ENCODE peak calls at places on chromosomes 12 and 14, in four cellular contexts. U is MM.1S, M is mucosa of descending colon, O is pancreas. V is an unnamed sample.

GRCh38 chr12:111404362-111405148 is 1.2 kb upstream of the SH2B3 start:
- DNase-seq in U (no peak), O (no peak), M (peak; percentile 55), V (peak; percentile 34)

GRCh38 chr12:112252184-112252583 is 126.8 kb downstream of the TRAFD1 start:
- DNase-seq in U (no peak), O (no peak), M (no peak), V (no peak)

GRCh38 chr14:50631408-50631821 is 36.7 kb downstream of the SAV1 start:
- DNase-seq in M (no peak), U (no peak), O (no peak), V (no peak)

GRCh38 chr14:96511667-96512066 is 9.5 kb downstream of the PAPOLA start:
- DNase-seq in U (no peak), M (no peak), O (no peak), V (no peak)

GRCh38 chr12:6229823-6230222 is 29.6 kb downstream of the CD9 start:
- DNase-seq in O (no peak), M (peak; percentile 74), U (no peak), V (no peak)

GRCh38 chr12:1907652-1908611 is 10.5 kb downstream of the CACNA2D4 start:
- DNase-seq in U (no peak), M (peak; percentile 74), O (peak; percentile 68), V (no peak)

GRCh38 chr12:65911321-65911720 is 87.0 kb downstream of the HMGA2 start:
- DNase-seq in O (no peak), U (no peak), M (peak; percentile 93), V (no peak)

GRCh38 chr12:58639323-58639934 is 280.9 kb downstream of the LRIG3 start:
- DNase-seq in O (no peak), M (no peak), U (no peak), V (no peak)

GRCh38 chr12:11823043-11823442 is 173.6 kb downstream of the ETV6 start:
- DNase-seq in U (no peak), M (no peak), O (no peak), V (no peak)

GRCh38 chr14:45034730-45035129 is 49.2 kb upstream of the PRPF39 start:
- DNase-seq in M (no peak), U (no peak), O (no peak), V (no peak)

GRCh38 chr14:55799523-55800095 is 219.6 kb downstream of the KTN1 start:
- DNase-seq in U (no peak), M (no peak), O (no peak), V (no peak)

GRCh38 chr14:96125536-96125935 is 79.1 kb upstream of the BDKRB2 start:
- DNase-seq in U (no peak), M (peak; percentile 23), O (no peak), V (no peak)

GRCh38 chr14:33567736-33568124 is 383.1 kb downstream of the EGLN3 start:
- DNase-seq in O (no peak), M (no peak), U (no peak), V (no peak)

GRCh38 chr12:68610435-68611093 is at the start of gene RAP1B:
- DNase-seq in O (peak; percentile 94), M (peak; percentile 90), U (peak; percentile 95), V (peak; percentile 86)

GRCh38 chr12:5487076-5487475 is 55.2 kb downstream of the NTF3 start:
- DNase-seq in O (no peak), M (no peak), U (no peak), V (no peak)

GRCh38 chr14:94342334-94342934 is 19.3 kb upstream of the SERPINA6 start:
- DNase-seq in O (peak; percentile 66), U (no peak), M (peak; percentile 98), V (no peak)

GRCh38 chr14:99174081-99174851 is 97.7 kb downstream of the BCL11B start:
- DNase-seq in U (no peak), O (no peak), M (no peak), V (no peak)

GRCh38 chr12:107551434-107551833 is 134.2 kb upstream of the PWP1 start:
- DNase-seq in O (no peak), U (no peak), M (no peak), V (no peak)

GRCh38 chr12:125455556-125455955 is 390.3 kb downstream of the AACS start:
- DNase-seq in O (no peak), M (no peak), U (no peak), V (no peak)

GRCh38 chr12:85281947-85282312 is 1.9 kb downstream of the ALX1 start:
- DNase-seq in O (no peak), U (no peak), M (no peak), V (no peak)
- H3K4me3 ChIP-seq in O (no peak overlapping the region), U (no peak overlapping the region), M (no peak overlapping the region), V (no peak overlapping the region)

GRCh38 chr12:21774358-21775129 is at the start of gene KCNJ8:
- DNase-seq in M (peak; percentile 19), O (peak; percentile 89), U (peak; percentile 16), V (no peak)
- H3K4me3 ChIP-seq in M (no peak within 1 kb of the TSS), O (peak within 1 kb of the TSS; percentile 33), U (peak within 1 kb of the TSS; percentile 43), V (no peak within 1 kb of the TSS)

DNA sequence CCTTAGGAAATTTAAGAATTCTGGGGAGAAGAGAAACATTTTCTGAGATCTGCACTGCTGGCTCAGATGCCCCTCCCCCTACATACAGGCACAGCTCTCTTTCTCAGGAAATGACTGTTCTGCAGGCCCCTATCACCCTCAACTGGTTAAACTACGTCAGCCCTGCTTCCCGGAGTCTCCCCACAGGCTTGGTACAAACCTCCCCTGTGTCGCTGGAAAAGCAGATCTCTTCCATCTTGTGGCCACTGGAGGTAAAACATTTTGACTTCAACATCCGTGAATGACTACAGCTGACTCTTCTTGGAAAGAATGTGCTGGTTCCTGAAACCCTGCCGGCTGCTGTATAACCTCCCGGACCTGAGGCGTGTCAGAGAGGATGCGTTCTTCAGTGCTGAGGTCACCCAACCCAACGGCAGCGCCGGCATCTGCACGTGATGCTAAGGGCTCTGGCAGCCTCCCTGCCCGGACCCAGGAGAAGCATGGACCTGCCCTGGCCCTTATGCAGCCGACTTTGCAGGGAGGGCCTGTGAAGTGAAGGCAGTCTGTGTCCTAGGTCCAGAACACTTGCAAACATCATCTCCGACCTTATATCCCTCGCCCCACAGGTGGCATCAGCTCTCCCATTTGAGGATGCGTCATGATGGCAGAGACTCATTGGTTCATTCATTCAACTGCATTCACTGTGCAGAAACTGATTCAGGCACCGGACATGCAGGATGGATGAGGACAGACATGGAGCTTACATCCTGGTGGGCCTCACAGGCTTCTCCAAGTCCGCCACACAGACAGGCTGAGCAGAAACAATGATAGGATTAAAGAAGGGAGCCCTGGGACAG is 129.2 kb downstream of the GCH1 start:
- DNase-seq in O (peak; percentile 70), M (peak; percentile 74), U (peak; percentile 48), V (peak; percentile 83)
- H3K4me3 ChIP-seq in O (no peak overlapping the region), M (no peak overlapping the region), U (peak overlapping the region; percentile 36), V (peak overlapping the region; percentile 9)

GRCh38 chr14:68297871-68298468 is 478.4 kb downstream of the RAD51B start:
- DNase-seq in O (no peak), U (no peak), M (no peak), V (no peak)
- H3K4me3 ChIP-seq in O (no peak overlapping the region), U (no peak overlapping the region), M (no peak overlapping the region), V (no peak overlapping the region)

GRCh38 chr12:64634508-64635092 is 24.3 kb downstream of the RASSF3 start:
- DNase-seq in O (no peak), U (no peak), M (no peak), V (no peak)
- H3K4me3 ChIP-seq in O (no peak overlapping the region), U (no peak overlapping the region), M (no peak overlapping the region), V (no peak overlapping the region)

GRCh38 chr12:113473942-113474341 is 2.3 kb upstream of the LHX5 start:
- DNase-seq in U (no peak), O (no peak), M (no peak), V (no peak)
- H3K4me3 ChIP-seq in U (peak overlapping the region; percentile 17), O (no peak overlapping the region), M (no peak overlapping the region), V (no peak overlapping the region)

DNA sequence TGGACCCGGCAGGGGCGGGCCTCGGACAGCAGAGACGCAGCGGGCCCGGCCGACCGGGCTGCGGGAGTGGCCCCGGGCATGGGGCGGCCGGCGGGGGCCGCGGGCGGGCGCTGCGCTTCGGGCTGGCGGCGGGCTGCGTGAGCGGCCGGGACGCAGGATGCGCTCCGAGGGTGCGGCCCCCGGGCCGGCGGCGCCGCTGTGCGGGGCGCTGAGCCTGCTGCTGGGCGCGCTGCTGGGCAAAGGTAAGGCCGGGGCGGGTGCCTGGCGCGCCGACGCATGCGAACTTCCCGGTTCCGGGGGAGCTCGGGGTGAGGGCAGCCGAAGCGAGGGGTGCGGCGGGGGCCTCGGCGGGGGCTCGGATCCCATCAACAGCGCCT is 264 bp downstream of the TMEM132C start:
- DNase-seq in M (no peak), O (peak; percentile 59), U (no peak), V (no peak)
- H3K4me3 ChIP-seq in M (no peak overlapping the region), O (no peak overlapping the region), U (no peak overlapping the region), V (no peak overlapping the region)

GRCh38 chr14:63483315-63483714 is 59.9 kb downstream of the PPP2R5E start:
- DNase-seq in M (no peak), U (no peak), O (no peak), V (no peak)

GRCh38 chr14:63478437-63478852 is 64.7 kb downstream of the PPP2R5E start:
- DNase-seq in O (no peak), M (no peak), U (peak; percentile 34), V (no peak)

GRCh38 chr14:63475761-63476160 is 67.4 kb downstream of the PPP2R5E start:
- DNase-seq in U (no peak), M (no peak), O (no peak), V (no peak)

GRCh38 chr14:63478024-63478423 is 65.2 kb downstream of the PPP2R5E start:
- DNase-seq in O (no peak), U (peak; percentile 81), M (no peak), V (peak; percentile 20)

DNA sequence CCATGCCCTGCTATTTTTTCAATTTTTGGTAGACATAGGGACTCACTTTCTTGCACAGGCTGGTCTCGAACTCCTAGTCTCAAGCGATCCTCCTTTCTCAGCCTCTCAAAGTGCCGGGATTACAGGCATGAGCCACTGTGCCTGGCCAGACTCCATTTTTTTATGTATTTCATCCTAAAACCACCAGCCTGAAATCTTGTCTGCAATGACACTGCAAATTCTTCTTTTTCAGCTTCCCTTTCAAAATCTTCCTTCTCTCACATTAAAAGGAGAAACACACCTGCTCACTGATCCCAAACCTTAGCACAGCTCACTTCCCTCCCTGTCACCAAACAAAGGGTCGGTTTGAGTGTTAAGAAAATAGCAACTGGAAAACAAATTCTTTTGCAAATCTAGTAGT is 62.6 kb downstream of the PPP2R5E start:
- DNase-seq in O (no peak), U (no peak), M (no peak), V (no peak)
- H3K4me3 ChIP-seq in O (no peak overlapping the region), U (no peak overlapping the region), M (no peak overlapping the region), V (no peak overlapping the region)